ENCODE peak calls at places on chromosome 12, in five cellular contexts. P is testis, O is GM12891, Y is ovary, U is thyroid gland. L is an unnamed sample.

GRCh38 chr12:65220761-65221160 is 51.4 kb downstream of the LEMD3 start:
- DNase-seq in O (no peak), U (no peak), Y (no peak), P (no peak), L (no peak)

GRCh38 chr12:52007158-52007921 is 594 bp downstream of the TAMALIN start:
- DNase-seq in U (peak), P (no peak), O (peak), Y (peak), L (no peak)

GRCh38 chr12:102197789-102198188 is at the start of gene PMCH:
- DNase-seq in P (no peak), O (peak), U (no peak), Y (no peak), L (no peak)

GRCh38 chr12:96814200-96814599 is 92.9 kb upstream of the NEDD1 start:
- DNase-seq in Y (no peak), P (no peak), U (no peak), O (no peak), L (no peak)

GRCh38 chr12:78446555-78446954 is 418.0 kb upstream of the SYT1 start:
- DNase-seq in O (no peak), P (no peak), Y (no peak), U (no peak), L (no peak)

GRCh38 chr12:127063339-127064090 is 1203.5 kb upstream of the TMEM132C start:
- DNase-seq in P (no peak), Y (no peak), O (no peak), U (no peak), L (no peak)

GRCh38 chr12:48996794-48997718 is 2.1 kb downstream of the DDN start:
- DNase-seq in U (peak), O (peak), Y (peak), P (peak), L (no peak)

GRCh38 chr12:29317556-29318363 is 63.2 kb downstream of the ERGIC2 start:
- DNase-seq in Y (no peak), P (peak), O (peak), U (peak), L (no peak)

GRCh38 chr12:68011882-68012207 is 22.6 kb downstream of the IFNG-AS1 start:
- DNase-seq in P (no peak), O (no peak), U (no peak), Y (no peak), L (no peak)

GRCh38 chr12:42706331-42706730 is 116.8 kb upstream of the PRICKLE1 start:
- DNase-seq in U (no peak), Y (no peak), O (no peak), P (no peak), L (no peak)

GRCh38 chr12:114313910-114314309 is 92.0 kb downstream of the TBX5 start:
- DNase-seq in U (no peak), Y (no peak), O (no peak), P (no peak), L (no peak)

GRCh38 chr12:107779077-107779840 is 4.8 kb downstream of the ASCL4 start:
- DNase-seq in Y (no peak), U (no peak), O (peak), P (no peak), L (no peak)

GRCh38 chr12:132600048-132601032 is 10.0 kb downstream of the LRCOL1 start:
- DNase-seq in P (peak), Y (peak), U (peak), O (no peak), L (peak)

GRCh38 chr12:104519190-104519857 is 62.6 kb downstream of the CHST11 start:
- DNase-seq in Y (no peak), P (no peak), U (no peak), O (no peak), L (no peak)

GRCh38 chr12:100229036-100229635 is 28.5 kb downstream of the ACTR6 start:
- DNase-seq in P (no peak), Y (no peak), O (no peak), U (no peak), L (no peak)

GRCh38 chr12:18383203-18383602 is 121.9 kb downstream of the PIK3C2G start:
- DNase-seq in U (no peak), O (no peak), P (no peak), Y (no peak), L (peak)

GRCh38 chr12:85322715-85323114 is 42.7 kb downstream of the ALX1 start:
- DNase-seq in U (no peak), O (no peak), P (no peak), Y (no peak), L (no peak)

GRCh38 chr12:5808956-5809355 is 136.1 kb downstream of the ANO2 start:
- DNase-seq in O (no peak), Y (no peak), P (no peak), U (no peak), L (peak)

GRCh38 chr12:65510584-65511050 is 232.1 kb downstream of the MSRB3 start:
- DNase-seq in U (no peak), P (peak), Y (peak), O (no peak), L (no peak)

GRCh38 chr12:103503546-103504480 is 8.0 kb upstream of the C12orf42 start:
- DNase-seq in U (peak), Y (no peak), P (peak), O (peak), L (no peak)

GRCh38 chr12:48618541-48618940 is 48.7 kb upstream of the LALBA start:
- DNase-seq in O (peak), U (peak), P (peak), Y (peak), L (peak)

GRCh38 chr12:67534671-67535070 is 113.9 kb upstream of the DYRK2 start:
- DNase-seq in Y (peak), U (no peak), O (no peak), P (peak), L (peak)

GRCh38 chr12:121534495-121535148 is 46.2 kb downstream of the KDM2B start:
- DNase-seq in O (no peak), Y (no peak), U (peak), P (no peak), L (no peak)

GRCh38 chr12:131098178-131098981 is 144.7 kb downstream of the ADGRD1 start:
- DNase-seq in Y (peak), P (peak), U (no peak), O (no peak), L (no peak)

GRCh38 chr12:65536876-65537661 is 258.6 kb downstream of the MSRB3 start:
- DNase-seq in U (peak), P (no peak), O (no peak), Y (no peak), L (peak)

GRCh38 chr12:127125607-127126259 is 1141.2 kb upstream of the TMEM132C start:
- DNase-seq in P (no peak), O (no peak), U (no peak), Y (no peak), L (peak)

GRCh38 chr12:109673379-109673778 is 40.2 kb upstream of the FAM222A start:
- DNase-seq in Y (no peak), P (no peak), O (no peak), U (no peak), L (no peak)

GRCh38 chr12:56630180-56630632 is at the start of gene BAZ2A:
- DNase-seq in Y (peak), O (peak), P (peak), U (peak), L (peak)
- TF ChIP-seq POLR2A in Y (peak), O (no peak), P (no peak), U (peak), L (no peak)

GRCh38 chr12:7439579-7440505 is 4.1 kb downstream of the CD163L1 start:
- DNase-seq in O (no peak), U (no peak), Y (no peak), P (peak), L (no peak)
- TF ChIP-seq POLR2A in O (no peak), U (no peak), Y (no peak), P (no peak), L (no peak)

GRCh38 chr12:88035271-88035906 is 6.2 kb upstream of the C12orf50 start:
- DNase-seq in U (peak), P (peak), O (peak), Y (peak), L (peak)
- TF ChIP-seq POLR2A in U (peak), P (peak), O (peak), Y (peak), L (peak)

GRCh38 chr12:1607940-1608782 is 13.8 kb upstream of the FBXL14 start:
- DNase-seq in Y (no peak), O (no peak), P (no peak), U (no peak), L (no peak)
- TF ChIP-seq POLR2A in Y (no peak), O (no peak), P (no peak), U (no peak), L (no peak)

GRCh38 chr12:116881325-116881866 is at the start of gene HRK:
- DNase-seq in Y (no peak), U (peak), P (peak), O (peak), L (no peak)
- TF ChIP-seq POLR2A in Y (no peak), U (no peak), P (no peak), O (no peak), L (no peak)

GRCh38 chr12:26246483-26247164 is 51.3 kb downstream of the SSPN start:
- DNase-seq in Y (no peak), U (peak), O (no peak), P (no peak), L (no peak)
- TF ChIP-seq POLR2A in Y (no peak), U (no peak), O (no peak), P (no peak), L (no peak)

GRCh38 chr12:111256629-111257434 is 112.1 kb downstream of the PHETA1 start:
- DNase-seq in U (no peak), P (no peak), Y (no peak), O (no peak), L (no peak)
- TF ChIP-seq POLR2A in U (no peak), P (no peak), Y (no peak), O (no peak), L (no peak)

L was measured in H54.